ENCODE peak calls at places on chromosome 1, in seven cellular contexts. D, K, W, B, O, V and T are unnamed samples.

GRCh38 chr1:228182296-228183030 is 16.9 kb downstream of the IBA57 start:
- DNase-seq in V (no peak), D (no peak), B (no peak), K (no peak), O (no peak), W (no peak), T (no peak)

GRCh38 chr1:84427520-84428188 is 29.4 kb downstream of the DNASE2B start:
- DNase-seq in W (no peak), K (no peak), B (no peak), V (no peak), O (peak; percentile 24), D (no peak), T (no peak)

GRCh38 chr1:241167121-241167619 is 189.8 kb downstream of the RGS7 start:
- DNase-seq in D (no peak), W (peak; percentile 35), K (no peak), B (no peak), O (no peak), V (no peak), T (no peak)

GRCh38 chr1:157781048-157781447 is 4.1 kb upstream of the FCRL2 start:
- DNase-seq in B (no peak), V (no peak), K (no peak), W (no peak), O (no peak), D (no peak), T (no peak)

GRCh38 chr1:48568501-48568900 is 96.5 kb upstream of the SPATA6 start:
- DNase-seq in K (no peak), D (no peak), V (no peak), W (no peak), O (no peak), B (no peak), T (no peak)

GRCh38 chr1:20430355-20431290 is 55.4 kb downstream of the CAMK2N1 start:
- DNase-seq in D (peak; percentile 43), O (no peak), K (peak; percentile 20), W (peak; percentile 29), B (peak; percentile 75), V (peak; percentile 63), T (peak; percentile 77)

GRCh38 chr1:27656157-27656893 is 15.7 kb downstream of the IFI6 start:
- DNase-seq in K (no peak), B (no peak), W (no peak), O (peak; percentile 47), V (peak; percentile 38), D (no peak), T (peak; percentile 79)

GRCh38 chr1:76571248-76571647 is 296.0 kb upstream of the ST6GALNAC5 start:
- DNase-seq in B (no peak), D (no peak), K (no peak), O (no peak), W (no peak), V (no peak), T (no peak)

GRCh38 chr1:35660581-35661473 is 19.5 kb upstream of the PSMB2 start:
- DNase-seq in D (no peak), W (no peak), V (no peak), O (peak; percentile 54), B (peak; percentile 36), K (no peak), T (peak; percentile 84)

GRCh38 chr1:180131510-180131909 is 23.2 kb upstream of the QSOX1 start:
- DNase-seq in W (no peak), K (no peak), O (peak; percentile 99), D (no peak), V (no peak), B (no peak), T (no peak)

GRCh38 chr1:46687095-46687659 is 15.5 kb downstream of the TEX38 start:
- DNase-seq in K (no peak), O (peak; percentile 63), W (no peak), V (no peak), B (no peak), D (no peak), T (no peak)

GRCh38 chr1:152071123-152071522 is 17.7 kb downstream of the TCHHL1 start:
- DNase-seq in V (no peak), W (no peak), D (no peak), K (no peak), B (no peak), O (no peak), T (no peak)